ENCODE peak calls at places on chromosome 4, in six cellular contexts. W is NCI-H69; O is activated CD4-positive, alpha-beta T cell treated with anti-CD3 and anti-CD28 coated beads, Interleukin-2, amount 10 ng/mL, durations not matched to agents 24 days and 14 days; Q is posterior cingulate gyrus; L is effector CD4-positive, alpha-beta T cell; H is stimulated activated CD4-positive, alpha-beta T cell treated with anti-CD3 and anti-CD28 coated beads, Interleukin-15, amount 100 ng/mL, for 1 hour. R is an unnamed sample.

GRCh38 chr4:183130328-183131155 is 31.5 kb downstream of the WWC2 start:
- DNase-seq in W (peak), O (peak), Q (no peak), L (no peak), H (no peak), R (no peak)

GRCh38 chr4:40227284-40227683 is 30.5 kb downstream of the RHOH start:
- DNase-seq in O (peak), H (no peak), Q (no peak), L (no peak), W (no peak), R (no peak)

GRCh38 chr4:108359936-108360681 is 191.4 kb upstream of the LEF1 start:
- DNase-seq in Q (no peak), O (peak), W (no peak), L (no peak), H (no peak), R (no peak)

GRCh38 chr4:68520985-68521384 is 55.1 kb downstream of the UGT2B17 start:
- DNase-seq in O (no peak), Q (no peak), L (no peak), W (no peak), H (no peak), R (no peak)

GRCh38 chr4:173518419-173519102 is 11.5 kb downstream of the HAND2 start:
- DNase-seq in O (no peak), W (no peak), L (no peak), Q (no peak), H (no peak), R (no peak)

GRCh38 chr4:77152421-77152820 is 4.6 kb upstream of the CCNG2 start:
- DNase-seq in H (no peak), Q (no peak), O (no peak), W (no peak), L (no peak), R (no peak)

GRCh38 chr4:2867758-2868491 is 24.3 kb downstream of the ADD1 start:
- DNase-seq in O (no peak), W (peak), L (no peak), Q (no peak), H (no peak), R (no peak)

GRCh38 chr4:166941629-166942028 is 292.7 kb downstream of the SPOCK3 start:
- DNase-seq in O (no peak), L (no peak), W (no peak), Q (no peak), H (no peak), R (no peak)

GRCh38 chr4:71415491-71415890 is 76.7 kb downstream of the SLC4A4 start:
- DNase-seq in W (no peak), L (no peak), H (no peak), Q (no peak), O (no peak), R (no peak)

GRCh38 chr4:148632476-148632875 is 190.3 kb upstream of the NR3C2 start:
- DNase-seq in W (no peak), L (no peak), O (no peak), H (no peak), Q (no peak), R (no peak)

GRCh38 chr4:57102050-57102564 is 8.1 kb downstream of the IGFBP7 start:
- DNase-seq in O (no peak), Q (no peak), L (no peak), W (no peak), H (no peak), R (no peak)

GRCh38 chr4:80071643-80072606 is 1.1 kb downstream of the ANTXR2 start:
- DNase-seq in W (peak), Q (no peak), H (peak), L (peak), O (peak), R (peak)

GRCh38 chr4:42397256-42397634 is at the start of gene SHISA3:
- DNase-seq in L (no peak), O (peak), H (no peak), W (no peak), Q (no peak), R (no peak)

GRCh38 chr4:10482913-10483312 is 25.7 kb upstream of the ZNF518B start:
- DNase-seq in Q (no peak), O (no peak), L (no peak), H (no peak), W (no peak), R (no peak)

GRCh38 chr4:1249731-1250526 is 999 bp upstream of the CTBP1 start:
- DNase-seq in W (no peak), O (peak), Q (no peak), L (peak), H (no peak), R (peak)

GRCh38 chr4:38177792-38178665 is 217.8 kb downstream of the PTTG2 start:
- DNase-seq in O (peak), W (peak), L (no peak), Q (no peak), H (peak), R (peak)

GRCh38 chr4:87032884-87033533 is 98.2 kb downstream of the AFF1 start:
- DNase-seq in O (no peak), H (no peak), L (no peak), W (no peak), Q (no peak), R (no peak)

GRCh38 chr4:81378398-81378797 is 93.3 kb downstream of the RASGEF1B start:
- DNase-seq in Q (no peak), W (peak), O (peak), L (no peak), H (no peak), R (no peak)

GRCh38 chr4:40316333-40316781 is 18.8 kb upstream of the CHRNA9 start:
- DNase-seq in W (no peak), L (peak), H (no peak), Q (no peak), O (peak), R (peak)

GRCh38 chr4:179880756-179881155 is 2362.4 kb upstream of the TENM3 start:
- DNase-seq in H (no peak), Q (no peak), L (no peak), W (peak), O (no peak), R (no peak)

GRCh38 chr4:75724066-75724866 is at the start of gene USO1:
- DNase-seq in O (peak), H (peak), Q (peak), W (peak), L (peak), R (peak)

GRCh38 chr4:22485751-22486150 is 30.1 kb downstream of the ADGRA3 start:
- DNase-seq in H (no peak), O (no peak), L (no peak), W (peak), Q (no peak), R (no peak)